ENCODE peak calls at places on chromosome 10, in seven cellular contexts. D is Jurkat, Clone E6-1; O is ovary; G is GM06990; R is OCI-LY7; Q is PC-9; V is body of pancreas. N is an unnamed sample.

GRCh38 chr10:89591796-89592271 is 53.2 kb downstream of the PANK1 start:
- DNase-seq in O (peak; percentile 45), R (no peak), G (no peak), D (no peak), Q (no peak), V (peak; percentile 19), N (peak; percentile 13)

GRCh38 chr10:73910401-73910763 is 550 bp upstream of the PLAU start:
- DNase-seq in V (no peak), O (no peak), D (peak; percentile 34), G (no peak), R (peak; percentile 67), Q (no peak), N (no peak)

GRCh38 chr10:92848037-92848440 is 281 bp upstream of the EXOC6 start:
- DNase-seq in V (peak; percentile 84), G (no peak), D (no peak), Q (no peak), R (no peak), O (no peak), N (no peak)

GRCh38 chr10:73414230-73414981 is 548 bp upstream of the ANXA7 start:
- DNase-seq in D (no peak), R (no peak), O (no peak), Q (peak; percentile 52), V (no peak), G (no peak), N (no peak)

GRCh38 chr10:95384011-95384704 is 93.4 kb upstream of the PDLIM1 start:
- DNase-seq in V (no peak), D (no peak), O (no peak), Q (no peak), R (no peak), G (no peak), N (no peak)

GRCh38 chr10:31581741-31582323 is 262.8 kb downstream of the ZEB1 start:
- DNase-seq in O (no peak), G (no peak), Q (no peak), V (no peak), R (no peak), D (no peak), N (peak; percentile 27)

GRCh38 chr10:66925896-66926719 is at the start of gene LRRTM3:
- DNase-seq in D (peak; percentile 61), O (peak; percentile 48), G (peak; percentile 47), Q (no peak), V (peak; percentile 68), R (peak; percentile 56), N (peak; percentile 38)

GRCh38 chr10:95964786-95965185 is 57.0 kb downstream of the CC2D2B start:
- DNase-seq in V (no peak), R (no peak), O (no peak), G (no peak), D (no peak), Q (no peak), N (no peak)

GRCh38 chr10:22682237-22683192 is 31.9 kb downstream of the PIP4K2A start:
- DNase-seq in R (peak; percentile 6), G (no peak), Q (peak; percentile 55), V (no peak), O (no peak), D (peak; percentile 96), N (no peak)

GRCh38 chr10:110822708-110823291 is 48.9 kb upstream of the PDCD4 start:
- DNase-seq in R (no peak), V (peak; percentile 80), D (no peak), Q (no peak), O (no peak), G (no peak), N (no peak)

GRCh38 chr10:124605481-124605855 is 138.7 kb downstream of the FAM53B start:
- DNase-seq in R (no peak), Q (no peak), V (no peak), O (no peak), D (no peak), G (no peak), N (no peak)

GRCh38 chr10:78605800-78606350 is 462.9 kb upstream of the ZMIZ1 start:
- DNase-seq in Q (peak; percentile 56), O (no peak), G (no peak), D (peak; percentile 24), R (peak; percentile 18), V (no peak), N (no peak)

GRCh38 chr10:95537543-95537930 is 23.6 kb downstream of the SORBS1 start:
- DNase-seq in Q (peak; percentile 85), G (no peak), D (no peak), V (no peak), O (no peak), R (no peak), N (no peak)

GRCh38 chr10:14648042-14648765 is 126.5 kb downstream of the FAM107B start:
- DNase-seq in V (peak; percentile 52), D (peak; percentile 68), R (peak; percentile 94), O (no peak), Q (no peak), G (peak; percentile 84), N (peak; percentile 89)

GRCh38 chr10:101228682-101229274 is 485 bp downstream of the LBX1 start:
- DNase-seq in Q (no peak), D (no peak), G (no peak), V (no peak), O (no peak), R (no peak), N (no peak)
- H3K4me3 ChIP-seq in Q (no peak overlapping the region), D (no peak overlapping the region), G (no peak overlapping the region), V (no peak overlapping the region), O (no peak overlapping the region), R (no peak overlapping the region), N (peak overlapping the region; percentile 15)

GRCh38 chr10:113454341-113455061 is 98.4 kb upstream of the HABP2 start:
- DNase-seq in O (no peak), V (peak; percentile 75), R (peak; percentile 40), G (peak; percentile 10), D (peak; percentile 32), Q (no peak), N (peak; percentile 40)
- H3K4me3 ChIP-seq in O (no peak overlapping the region), V (no peak overlapping the region), R (no peak overlapping the region), G (no peak overlapping the region), D (no peak overlapping the region), Q (no peak overlapping the region), N (no peak overlapping the region)

GRCh38 chr10:102964713-102965112 is 46.6 kb downstream of the CNNM2 start:
- DNase-seq in Q (no peak), V (no peak), O (no peak), D (no peak), R (no peak), G (no peak), N (no peak)

GRCh38 chr10:102963237-102963886 is 45.3 kb downstream of the CNNM2 start:
- DNase-seq in D (no peak), G (no peak), R (no peak), Q (no peak), V (no peak), O (no peak), N (no peak)

GRCh38 chr10:102967123-102967522 is 49.0 kb downstream of the CNNM2 start:
- DNase-seq in D (no peak), Q (no peak), V (no peak), G (no peak), O (no peak), R (no peak), N (no peak)

GRCh38 chr10:102962259-102962658 is 44.2 kb downstream of the CNNM2 start:
- DNase-seq in V (no peak), G (no peak), O (no peak), D (no peak), R (no peak), Q (no peak), N (no peak)

GRCh38 chr10:102965455-102965854 is 47.4 kb downstream of the CNNM2 start:
- DNase-seq in V (no peak), D (no peak), O (no peak), Q (no peak), G (no peak), R (no peak), N (no peak)
- H3K4me3 ChIP-seq in V (no peak overlapping the region), D (no peak overlapping the region), O (no peak overlapping the region), Q (no peak overlapping the region), G (no peak overlapping the region), R (no peak overlapping the region), N (no peak overlapping the region)

GRCh38 chr10:103803941-103804340 is 51.4 kb downstream of the SH3PXD2A start:
- DNase-seq in R (no peak), Q (peak; percentile 71), V (no peak), O (no peak), D (peak; percentile 84), G (no peak), N (no peak)

GRCh38 chr10:103804866-103805265 is 50.5 kb downstream of the SH3PXD2A start:
- DNase-seq in O (no peak), V (no peak), R (no peak), Q (no peak), D (no peak), G (no peak), N (no peak)

GRCh38 chr10:103807996-103808395 is 47.4 kb downstream of the SH3PXD2A start:
- DNase-seq in G (no peak), R (no peak), V (no peak), D (no peak), Q (no peak), O (no peak), N (no peak)

GRCh38 chr10:103806376-103807320 is 48.7 kb downstream of the SH3PXD2A start:
- DNase-seq in O (no peak), G (no peak), Q (no peak), V (no peak), D (no peak), R (no peak), N (peak; percentile 59)

DNA sequence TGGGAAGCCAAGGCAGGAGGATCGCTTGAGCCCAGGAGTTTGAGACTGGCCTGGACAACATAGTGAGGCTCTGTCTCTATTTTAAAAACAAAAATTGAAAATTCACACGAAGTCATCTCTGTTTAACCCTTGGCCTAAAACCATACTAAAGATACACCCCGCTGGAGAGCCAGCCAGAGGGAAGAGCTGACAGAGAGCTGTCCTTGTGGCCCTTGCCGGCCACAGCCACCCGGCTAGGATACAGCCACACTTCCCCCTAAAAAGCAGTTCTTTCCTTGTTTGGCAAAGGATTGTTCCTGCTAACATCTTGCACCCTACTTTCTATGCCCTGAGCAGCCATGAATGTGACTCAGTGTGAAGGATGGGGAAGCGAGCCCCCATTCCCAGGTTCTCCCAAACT is 49.6 kb downstream of the SH3PXD2A start:
- DNase-seq in Q (no peak), O (no peak), R (no peak), V (no peak), D (no peak), G (no peak), N (no peak)
- H3K4me3 ChIP-seq in Q (no peak overlapping the region), O (no peak overlapping the region), R (no peak overlapping the region), V (no peak overlapping the region), D (no peak overlapping the region), G (no peak overlapping the region), N (no peak overlapping the region)